ENCODE peak calls at places on chromosomes 4 and X, in ten cellular contexts. One of them, this sample, is unnamed.

GRCh38 chrX:71919436-71919835 is 8.8 kb downstream of the NHSL2 start:
- DNase-seq in CD14-positive monocyte: no peak
- DNase-seq in osteocyte: no peak
- DNase-seq in cortex of kidney: no peak
- DNase-seq in NCI-H1105: no peak
- DNase-seq in neural progenitor cell: no peak
- DNase-seq in activated CD4-positive, alpha-beta T cell treated with anti-CD3 and anti-CD28 coated beads for 4 hours: no peak
- DNase-seq in T-helper 2 cell: no peak
- DNase-seq in hippocampal formation: no peak
- DNase-seq in caudate nucleus: no peak
- DNase-seq in this sample: no peak

GRCh38 chrX:10064736-10065135 is 92.0 kb upstream of the CLCN4 start:
- DNase-seq in osteocyte: no peak
- DNase-seq in activated CD4-positive, alpha-beta T cell treated with anti-CD3 and anti-CD28 coated beads for 4 hours: no peak
- DNase-seq in caudate nucleus: no peak
- DNase-seq in cortex of kidney: no peak
- DNase-seq in CD14-positive monocyte: no peak
- DNase-seq in T-helper 2 cell: no peak
- DNase-seq in NCI-H1105: no peak
- DNase-seq in hippocampal formation: no peak
- DNase-seq in neural progenitor cell: no peak
- DNase-seq in this sample: no peak

GRCh38 chrX:1584237-1585011 is 7.0 kb upstream of the AKAP17A start:
- DNase-seq in CD14-positive monocyte: no peak
- DNase-seq in cortex of kidney: no peak
- DNase-seq in caudate nucleus: no peak
- DNase-seq in osteocyte: no peak
- DNase-seq in NCI-H1105: no peak
- DNase-seq in activated CD4-positive, alpha-beta T cell treated with anti-CD3 and anti-CD28 coated beads for 4 hours: no peak
- DNase-seq in hippocampal formation: no peak
- DNase-seq in T-helper 2 cell: no peak
- DNase-seq in neural progenitor cell: no peak
- DNase-seq in this sample: no peak

GRCh38 chr4:37882665-37883296 is 8.1 kb upstream of the TBC1D1 start:
- DNase-seq in activated CD4-positive, alpha-beta T cell treated with anti-CD3 and anti-CD28 coated beads for 4 hours: no peak
- DNase-seq in cortex of kidney: no peak
- DNase-seq in NCI-H1105: no peak
- DNase-seq in CD14-positive monocyte: no peak
- DNase-seq in T-helper 2 cell: no peak
- DNase-seq in neural progenitor cell: peak; percentile 17
- DNase-seq in hippocampal formation: no peak
- DNase-seq in osteocyte: no peak
- DNase-seq in caudate nucleus: no peak
- DNase-seq in this sample: peak; percentile 17

GRCh38 chr4:168852387-168852786 is 157.7 kb downstream of the CBR4 start:
- DNase-seq in cortex of kidney: no peak
- DNase-seq in NCI-H1105: no peak
- DNase-seq in caudate nucleus: no peak
- DNase-seq in neural progenitor cell: no peak
- DNase-seq in osteocyte: no peak
- DNase-seq in CD14-positive monocyte: no peak
- DNase-seq in T-helper 2 cell: no peak
- DNase-seq in hippocampal formation: no peak
- DNase-seq in activated CD4-positive, alpha-beta T cell treated with anti-CD3 and anti-CD28 coated beads for 4 hours: no peak
- DNase-seq in this sample: no peak

GRCh38 chr4:186780291-186781031 is 56.8 kb upstream of the FAT1 start:
- DNase-seq in activated CD4-positive, alpha-beta T cell treated with anti-CD3 and anti-CD28 coated beads for 4 hours: no peak
- DNase-seq in T-helper 2 cell: no peak
- DNase-seq in hippocampal formation: no peak
- DNase-seq in osteocyte: no peak
- DNase-seq in NCI-H1105: no peak
- DNase-seq in caudate nucleus: no peak
- DNase-seq in neural progenitor cell: no peak
- DNase-seq in cortex of kidney: no peak
- DNase-seq in CD14-positive monocyte: no peak
- DNase-seq in this sample: no peak

GRCh38 chr4:4541040-4541631 is 712 bp downstream of the STX18 start:
- DNase-seq in hippocampal formation: no peak
- DNase-seq in T-helper 2 cell: peak; percentile 10
- DNase-seq in activated CD4-positive, alpha-beta T cell treated with anti-CD3 and anti-CD28 coated beads for 4 hours: no peak
- DNase-seq in cortex of kidney: no peak
- DNase-seq in neural progenitor cell: no peak
- DNase-seq in caudate nucleus: no peak
- DNase-seq in osteocyte: no peak
- DNase-seq in CD14-positive monocyte: peak; percentile 80
- DNase-seq in NCI-H1105: no peak
- DNase-seq in this sample: peak; percentile 43

GRCh38 chrX:18995216-18995615 is 11.3 kb upstream of the PHKA2 start:
- DNase-seq in osteocyte: no peak
- DNase-seq in caudate nucleus: no peak
- DNase-seq in T-helper 2 cell: no peak
- DNase-seq in neural progenitor cell: no peak
- DNase-seq in activated CD4-positive, alpha-beta T cell treated with anti-CD3 and anti-CD28 coated beads for 4 hours: no peak
- DNase-seq in cortex of kidney: no peak
- DNase-seq in hippocampal formation: no peak
- DNase-seq in NCI-H1105: no peak
- DNase-seq in CD14-positive monocyte: no peak
- DNase-seq in this sample: no peak

GRCh38 chrX:38126179-38126578 is 94.5 kb downstream of the SRPX start:
- DNase-seq in activated CD4-positive, alpha-beta T cell treated with anti-CD3 and anti-CD28 coated beads for 4 hours: no peak
- DNase-seq in caudate nucleus: no peak
- DNase-seq in osteocyte: no peak
- DNase-seq in neural progenitor cell: no peak
- DNase-seq in T-helper 2 cell: no peak
- DNase-seq in NCI-H1105: no peak
- DNase-seq in CD14-positive monocyte: no peak
- DNase-seq in hippocampal formation: no peak
- DNase-seq in cortex of kidney: no peak
- DNase-seq in this sample: no peak

GRCh38 chrX:24619647-24620046 is 27.5 kb downstream of the PCYT1B start:
- DNase-seq in caudate nucleus: no peak
- DNase-seq in neural progenitor cell: no peak
- DNase-seq in osteocyte: no peak
- DNase-seq in activated CD4-positive, alpha-beta T cell treated with anti-CD3 and anti-CD28 coated beads for 4 hours: no peak
- DNase-seq in CD14-positive monocyte: no peak
- DNase-seq in NCI-H1105: peak; percentile 20
- DNase-seq in cortex of kidney: no peak
- DNase-seq in T-helper 2 cell: no peak
- DNase-seq in hippocampal formation: peak; percentile 9
- DNase-seq in this sample: no peak

GRCh38 chr4:102606846-102607440 is 105.8 kb downstream of the NFKB1 start:
- DNase-seq in hippocampal formation: peak; percentile 16
- DNase-seq in T-helper 2 cell: no peak
- DNase-seq in neural progenitor cell: no peak
- DNase-seq in NCI-H1105: no peak
- DNase-seq in caudate nucleus: no peak
- DNase-seq in CD14-positive monocyte: no peak
- DNase-seq in cortex of kidney: no peak
- DNase-seq in activated CD4-positive, alpha-beta T cell treated with anti-CD3 and anti-CD28 coated beads for 4 hours: no peak
- DNase-seq in osteocyte: no peak
- DNase-seq in this sample: no peak

GRCh38 chr4:15651682-15652081 is 3.5 kb downstream of the FBXL5 start:
- DNase-seq in caudate nucleus: no peak
- DNase-seq in hippocampal formation: no peak
- DNase-seq in activated CD4-positive, alpha-beta T cell treated with anti-CD3 and anti-CD28 coated beads for 4 hours: no peak
- DNase-seq in CD14-positive monocyte: no peak
- DNase-seq in neural progenitor cell: no peak
- DNase-seq in cortex of kidney: no peak
- DNase-seq in T-helper 2 cell: peak; percentile 12
- DNase-seq in NCI-H1105: no peak
- DNase-seq in osteocyte: no peak
- DNase-seq in this sample: no peak

GRCh38 chrX:119507206-119507605 is 39.0 kb downstream of the SLC25A5 start:
- DNase-seq in activated CD4-positive, alpha-beta T cell treated with anti-CD3 and anti-CD28 coated beads for 4 hours: no peak
- DNase-seq in caudate nucleus: no peak
- DNase-seq in CD14-positive monocyte: no peak
- DNase-seq in cortex of kidney: no peak
- DNase-seq in neural progenitor cell: no peak
- DNase-seq in hippocampal formation: no peak
- DNase-seq in osteocyte: no peak
- DNase-seq in NCI-H1105: no peak
- DNase-seq in T-helper 2 cell: no peak
- DNase-seq in this sample: no peak

GRCh38 chr4:112321768-112322684 is 24.9 kb downstream of the ALPK1 start:
- DNase-seq in cortex of kidney: no peak
- DNase-seq in T-helper 2 cell: peak; percentile 48
- DNase-seq in osteocyte: no peak
- DNase-seq in caudate nucleus: peak; percentile 1
- DNase-seq in CD14-positive monocyte: peak; percentile 75
- DNase-seq in hippocampal formation: peak; percentile 20
- DNase-seq in neural progenitor cell: peak; percentile 77
- DNase-seq in activated CD4-positive, alpha-beta T cell treated with anti-CD3 and anti-CD28 coated beads for 4 hours: peak; percentile 76
- DNase-seq in NCI-H1105: peak; percentile 12
- DNase-seq in this sample: peak; percentile 71

GRCh38 chrX:107627792-107628661 is at the start of gene PRPS1:
- DNase-seq in NCI-H1105: peak; percentile 93
- DNase-seq in neural progenitor cell: peak; percentile 100
- DNase-seq in T-helper 2 cell: peak; percentile 86
- DNase-seq in cortex of kidney: no peak
- DNase-seq in caudate nucleus: peak; percentile 62
- DNase-seq in osteocyte: peak; percentile 92
- DNase-seq in activated CD4-positive, alpha-beta T cell treated with anti-CD3 and anti-CD28 coated beads for 4 hours: peak; percentile 86
- DNase-seq in CD14-positive monocyte: peak; percentile 78
- DNase-seq in hippocampal formation: peak; percentile 86
- DNase-seq in this sample: peak; percentile 98

GRCh38 chr4:26076000-26076587 is 162.1 kb downstream of the SMIM20 start:
- DNase-seq in CD14-positive monocyte: peak; percentile 83
- DNase-seq in neural progenitor cell: no peak
- DNase-seq in NCI-H1105: no peak
- DNase-seq in caudate nucleus: no peak
- DNase-seq in osteocyte: no peak
- DNase-seq in activated CD4-positive, alpha-beta T cell treated with anti-CD3 and anti-CD28 coated beads for 4 hours: peak; percentile 41
- DNase-seq in T-helper 2 cell: peak; percentile 7
- DNase-seq in hippocampal formation: no peak
- DNase-seq in cortex of kidney: no peak
- DNase-seq in this sample: no peak

GRCh38 chrX:46488712-46489111 is 56.5 kb downstream of the ZNF674 start:
- DNase-seq in activated CD4-positive, alpha-beta T cell treated with anti-CD3 and anti-CD28 coated beads for 4 hours: no peak
- DNase-seq in cortex of kidney: no peak
- DNase-seq in T-helper 2 cell: no peak
- DNase-seq in CD14-positive monocyte: no peak
- DNase-seq in hippocampal formation: no peak
- DNase-seq in neural progenitor cell: peak; percentile 9
- DNase-seq in osteocyte: no peak
- DNase-seq in caudate nucleus: no peak
- DNase-seq in NCI-H1105: no peak
- DNase-seq in this sample: no peak

GRCh38 chrX:71514367-71515038 is 18.4 kb upstream of the OGT start:
- DNase-seq in T-helper 2 cell: peak; percentile 51
- DNase-seq in osteocyte: no peak
- DNase-seq in neural progenitor cell: no peak
- DNase-seq in caudate nucleus: no peak
- DNase-seq in activated CD4-positive, alpha-beta T cell treated with anti-CD3 and anti-CD28 coated beads for 4 hours: no peak
- DNase-seq in NCI-H1105: no peak
- DNase-seq in CD14-positive monocyte: no peak
- DNase-seq in cortex of kidney: no peak
- DNase-seq in hippocampal formation: no peak
- DNase-seq in this sample: peak; percentile 38

GRCh38 chrX:110600745-110601310 is 194.8 kb downstream of the CHRDL1 start:
- DNase-seq in activated CD4-positive, alpha-beta T cell treated with anti-CD3 and anti-CD28 coated beads for 4 hours: no peak
- DNase-seq in neural progenitor cell: no peak
- DNase-seq in cortex of kidney: no peak
- DNase-seq in osteocyte: no peak
- DNase-seq in caudate nucleus: no peak
- DNase-seq in hippocampal formation: no peak
- DNase-seq in CD14-positive monocyte: no peak
- DNase-seq in T-helper 2 cell: no peak
- DNase-seq in NCI-H1105: no peak
- DNase-seq in this sample: peak; percentile 2

This sample was measured in mesendoderm.